ENCODE peak calls at places on chromosomes 4 and X, in five cellular contexts. I is SK-N-SH, O is HepG2, F is K562, Q is GM12878. V is an unnamed sample.

GRCh38 chrX:44927398-44927797 is 54.4 kb downstream of the KDM6A start:
- DNase-seq in O (peak; percentile 51), Q (no peak), I (no peak), F (no peak), V (no peak)

GRCh38 chr4:102344520-102344954 is 745 bp downstream of the SLC39A8 start:
- DNase-seq in I (peak; percentile 84), F (peak; percentile 80), O (no peak), Q (no peak), V (peak; percentile 65)

GRCh38 chrX:153930011-153930910 is 4.2 kb upstream of the ARHGAP4 start:
- DNase-seq in Q (no peak), F (no peak), O (no peak), I (no peak), V (no peak)

GRCh38 chr4:81905966-81906365 is 434.3 kb upstream of the RASGEF1B start:
- DNase-seq in Q (peak; percentile 37), F (no peak), I (no peak), O (peak; percentile 4), V (no peak)

GRCh38 chr4:76276813-76277212 is 25.3 kb downstream of the FAM47E start:
- DNase-seq in F (no peak), O (no peak), I (no peak), Q (no peak), V (no peak)

GRCh38 chr4:53527930-53528329 is 63.4 kb downstream of the LNX1 start:
- DNase-seq in O (no peak), F (no peak), I (no peak), Q (no peak), V (no peak)

GRCh38 chr4:186203391-186203802 is 12.0 kb downstream of the CYP4V2 start:
- DNase-seq in O (no peak), I (peak; percentile 39), Q (no peak), F (peak; percentile 65), V (no peak)

GRCh38 chrX:65480960-65481359 is 53.6 kb downstream of the LAS1L start:
- DNase-seq in I (no peak), F (no peak), O (no peak), Q (no peak), V (no peak)

GRCh38 chr4:95426455-95426854 is 122.3 kb downstream of the UNC5C start:
- DNase-seq in Q (no peak), O (no peak), F (no peak), I (no peak), V (no peak)

GRCh38 chr4:24774452-24774851 is 20.9 kb upstream of the SOD3 start:
- DNase-seq in Q (no peak), O (no peak), F (no peak), I (no peak), V (no peak)

GRCh38 chr4:11416071-11416766 is 12.5 kb downstream of the HS3ST1 start:
- DNase-seq in Q (no peak), F (no peak), I (no peak), O (no peak), V (no peak)

GRCh38 chr4:77072195-77072753 is 3.5 kb downstream of the CCNI start:
- DNase-seq in O (peak; percentile 2), I (no peak), Q (no peak), F (no peak), V (no peak)

GRCh38 chr4:185872747-185873380 is 60.9 kb upstream of the SORBS2 start:
- DNase-seq in Q (no peak), F (no peak), O (no peak), I (no peak), V (no peak)

DNA sequence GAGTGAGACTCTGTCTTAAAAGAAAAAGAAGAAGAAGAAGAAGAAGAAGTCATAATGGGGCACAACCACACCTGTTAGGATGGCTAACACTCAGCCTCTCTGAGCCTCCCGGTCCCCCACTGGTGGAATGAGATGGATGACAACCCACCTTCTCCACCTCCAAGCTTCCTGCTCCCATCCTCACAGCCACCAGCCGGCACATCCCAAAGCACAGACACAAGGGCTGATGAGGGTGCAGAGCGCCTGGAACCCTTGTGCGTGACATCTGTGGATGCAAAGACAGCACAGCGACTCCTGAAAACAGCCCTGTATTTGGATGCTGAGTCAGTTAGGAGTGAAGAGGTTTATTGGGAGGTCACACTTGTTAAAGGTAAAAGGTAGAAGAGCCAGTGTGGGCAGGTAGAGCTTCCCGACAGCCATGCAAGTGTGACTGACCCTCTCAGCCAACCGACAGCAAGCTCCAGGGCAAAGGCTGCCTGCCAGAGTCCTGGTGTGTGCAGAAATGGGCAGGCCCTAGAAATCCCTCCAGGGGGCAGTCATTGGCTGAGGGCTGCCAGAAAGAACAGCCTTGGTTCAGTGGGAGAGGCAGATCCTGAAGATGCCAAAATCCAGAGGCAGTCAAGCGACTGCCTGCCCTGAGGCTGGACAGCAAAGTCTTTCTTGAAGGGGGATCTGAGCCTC is 26.6 kb upstream of the MAN2B2 start:
- DNase-seq in O (peak; percentile 22), Q (no peak), I (peak; percentile 78), F (peak; percentile 57), V (peak; percentile 71)
- TF ChIP-seq FOXM1 in O (no peak), Q (no peak), I (no peak), F (no peak), V (no peak)

GRCh38 chr4:80610845-80611244 is 275.3 kb downstream of the CFAP299 start:
- DNase-seq in F (no peak), Q (peak; percentile 63), O (no peak), I (no peak), V (peak; percentile 13)
- TF ChIP-seq FOXM1 in F (no peak), Q (no peak), O (no peak), I (no peak), V (no peak)

GRCh38 chr4:27775156-27775555 is 914.5 kb downstream of the STIM2 start:
- DNase-seq in I (no peak), F (no peak), O (no peak), Q (no peak), V (no peak)

DNA sequence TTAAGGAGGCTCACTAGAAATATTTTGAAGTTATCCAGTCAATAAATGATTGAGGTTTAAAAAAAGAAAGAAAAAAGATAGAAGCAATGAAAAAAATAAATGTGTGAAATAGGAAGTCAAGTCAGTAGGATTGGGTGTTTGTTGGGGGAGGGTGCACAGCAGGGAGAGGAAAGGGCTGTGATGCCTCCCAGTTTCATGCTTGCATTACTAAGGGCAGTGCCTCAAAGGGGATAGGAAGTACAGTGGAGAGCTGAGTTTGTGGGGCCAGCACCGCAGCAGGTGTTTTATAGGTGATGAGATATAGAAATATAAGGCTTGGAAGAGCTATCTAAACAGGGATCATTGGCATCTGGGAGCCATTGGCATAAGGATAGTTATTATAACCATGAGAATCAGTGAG is 919.2 kb downstream of the STIM2 start:
- DNase-seq in O (no peak), I (no peak), Q (no peak), F (no peak), V (no peak)
- TF ChIP-seq FOXM1 in O (no peak), I (no peak), Q (no peak), F (no peak), V (no peak)

GRCh38 chr4:80141543-80141942 is 55.8 kb upstream of the PRDM8 start:
- DNase-seq in O (no peak), I (no peak), Q (no peak), F (no peak), V (no peak)

GRCh38 chr4:80142396-80143304 is 54.7 kb upstream of the PRDM8 start:
- DNase-seq in I (no peak), O (no peak), F (peak; percentile 76), Q (no peak), V (no peak)

GRCh38 chr4:80138556-80139538 is 58.5 kb upstream of the PRDM8 start:
- DNase-seq in O (no peak), I (no peak), Q (peak; percentile 12), F (no peak), V (no peak)

GRCh38 chr4:80139668-80140067 is 57.6 kb upstream of the PRDM8 start:
- DNase-seq in I (no peak), O (no peak), F (no peak), Q (no peak), V (no peak)

GRCh38 chr4:80140237-80140636 is 57.1 kb upstream of the PRDM8 start:
- DNase-seq in F (no peak), I (no peak), O (no peak), Q (no peak), V (no peak)
- TF ChIP-seq FOXM1 in F (no peak), I (no peak), O (no peak), Q (no peak), V (no peak)

GRCh38 chr4:180203349-180203748 is 2039.9 kb upstream of the TENM3 start:
- DNase-seq in O (no peak), I (no peak), Q (peak; percentile 31), F (no peak), V (no peak)

GRCh38 chr4:180197471-180197870 is 2045.7 kb upstream of the TENM3 start:
- DNase-seq in Q (no peak), F (no peak), O (no peak), I (no peak), V (peak; percentile 7)
- TF ChIP-seq FOXM1 in Q (no peak), F (no peak), O (no peak), I (no peak), V (no peak)

DNA sequence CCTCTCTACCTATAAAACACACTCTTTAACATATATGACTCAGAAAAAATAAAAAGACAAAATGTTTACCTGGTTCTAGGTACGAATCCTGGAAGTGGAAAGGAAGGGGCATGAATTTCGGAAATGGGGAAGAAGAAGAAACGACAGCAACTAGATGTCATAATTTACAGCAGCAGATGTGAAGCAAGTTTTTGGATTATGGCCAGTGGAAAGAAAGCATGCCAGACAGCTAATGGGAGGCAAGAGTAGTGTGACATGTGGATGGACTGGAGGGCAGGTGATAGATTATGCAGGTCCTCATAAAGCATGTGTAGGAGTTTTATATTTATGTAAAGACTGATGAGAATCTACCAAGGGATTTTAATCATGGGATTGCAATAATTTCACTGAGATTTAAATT is 279.0 kb upstream of the TACR3 start:
- DNase-seq in O (no peak), F (no peak), I (no peak), Q (no peak), V (no peak)
- TF ChIP-seq FOXM1 in O (no peak), F (no peak), I (no peak), Q (no peak), V (no peak)